ENCODE peak calls at places on chromosomes 16 and 17, in ten cellular contexts. K, M, T, H, G, J, Z, P, U and C are unnamed samples.

GRCh38 chr17:77679589-77679988 is 278.9 kb upstream of the TNRC6C start:
- DNase-seq in T (no peak), U (no peak), Z (no peak), K (no peak), G (no peak), M (no peak), P (no peak), H (no peak), J (no peak), C (no peak)

GRCh38 chr17:50884354-50885311 is 18.5 kb upstream of the TOB1 start:
- DNase-seq in M (no peak), K (no peak), G (no peak), J (no peak), U (no peak), T (no peak), Z (no peak), H (no peak), P (peak; percentile 64), C (peak; percentile 69)

GRCh38 chr17:59435238-59435637 is 103.8 kb downstream of the YPEL2 start:
- DNase-seq in K (no peak), P (no peak), M (no peak), Z (peak; percentile 88), J (peak; percentile 58), T (peak; percentile 70), G (peak; percentile 81), H (no peak), U (peak; percentile 12), C (peak; percentile 14)

GRCh38 chr17:2710804-2711607 is 558 bp downstream of the CLUH start:
- DNase-seq in H (no peak), K (peak; percentile 25), P (peak; percentile 43), G (no peak), Z (peak; percentile 15), M (no peak), U (no peak), T (no peak), J (peak; percentile 55), C (peak; percentile 7)

GRCh38 chr17:26782153-26782552 is 511.8 kb upstream of the WSB1 start:
- DNase-seq in U (no peak), H (no peak), J (no peak), T (no peak), G (no peak), M (no peak), P (no peak), K (no peak), Z (no peak), C (no peak)

GRCh38 chr17:27459433-27459832 is 3.2 kb downstream of the KSR1 start:
- DNase-seq in P (no peak), K (no peak), T (no peak), Z (no peak), G (no peak), H (no peak), M (no peak), J (no peak), U (no peak), C (no peak)

GRCh38 chr16:12900599-12901203 is 697 bp upstream of the SHISA9 start:
- DNase-seq in G (no peak), P (no peak), H (no peak), J (no peak), M (no peak), T (no peak), U (no peak), K (no peak), Z (no peak), C (no peak)

GRCh38 chr17:46922804-46923635 is at the start of gene GOSR2:
- DNase-seq in T (peak; percentile 86), Z (peak; percentile 87), J (peak; percentile 88), H (peak; percentile 85), U (peak; percentile 70), P (peak; percentile 89), G (peak; percentile 91), M (peak; percentile 65), K (peak; percentile 64), C (peak; percentile 92)

GRCh38 chr16:57485091-57485915 is 990 bp downstream of the DOK4 start:
- DNase-seq in T (no peak), Z (no peak), J (no peak), H (no peak), P (peak; percentile 78), U (no peak), M (no peak), G (no peak), K (no peak), C (no peak)

GRCh38 chr16:77974883-77975282 is 47.5 kb upstream of the CLEC3A start:
- DNase-seq in H (no peak), U (no peak), T (no peak), J (peak; percentile 27), Z (no peak), G (no peak), P (no peak), M (no peak), K (no peak), C (no peak)

GRCh38 chr17:57243171-57243622 is 13.1 kb upstream of the MSI2 start:
- DNase-seq in M (peak; percentile 21), T (peak; percentile 60), H (peak; percentile 17), Z (peak; percentile 53), J (peak; percentile 74), U (no peak), G (peak; percentile 73), K (peak; percentile 60), P (peak; percentile 34), C (peak; percentile 76)